ENCODE peak calls at places on chromosomes 16 and 17, in ten cellular contexts. A is transverse colon, Y is stomach, H is K562, U is suprapubic skin, M is H1, E is GM23338, N is endothelial cell of umbilical vein, X is sigmoid colon, S is spleen. O is an unnamed sample.

GRCh38 chr17:81558941-81559806 is 7.0 kb upstream of the FAAP100 start:
- DNase-seq in X (no peak), A (no peak), N (no peak), Y (no peak), H (no peak), S (no peak), M (no peak), E (peak), U (no peak), O (no peak)

GRCh38 chr16:78584991-78585390 is 485.5 kb downstream of the WWOX start:
- DNase-seq in U (no peak), N (no peak), A (no peak), Y (no peak), M (no peak), E (no peak), H (no peak), X (no peak), S (no peak), O (no peak)

GRCh38 chr17:57941384-57942370 is 13.5 kb downstream of the CUEDC1 start:
- DNase-seq in S (no peak), A (no peak), H (no peak), X (peak), E (no peak), N (no peak), Y (no peak), M (no peak), U (no peak), O (no peak)

GRCh38 chr16:35197656-35198055 is 1738.2 kb downstream of the TP53TG3F start:
- DNase-seq in E (no peak), U (no peak), X (no peak), M (no peak), A (no peak), S (peak), H (no peak), N (no peak), Y (no peak), O (no peak)

GRCh38 chr17:40443988-40444899 is 994 bp downstream of the IGFBP4 start:
- DNase-seq in E (peak), U (no peak), A (peak), M (peak), H (no peak), Y (no peak), S (no peak), N (peak), X (no peak), O (no peak)

GRCh38 chr16:54336805-54337204 is 50.2 kb upstream of the IRX3 start:
- DNase-seq in X (no peak), H (no peak), N (no peak), U (no peak), E (no peak), A (no peak), M (no peak), Y (no peak), S (no peak), O (no peak)

GRCh38 chr16:67936124-67936875 is at the start of gene PSMB10:
- DNase-seq in E (peak), Y (peak), A (no peak), S (peak), M (peak), X (peak), N (peak), U (peak), H (peak), O (no peak)

GRCh38 chr16:84979516-84979915 is 31.8 kb downstream of the ZDHHC7 start:
- DNase-seq in X (no peak), U (no peak), M (no peak), Y (no peak), S (no peak), A (no peak), H (no peak), N (no peak), E (no peak), O (no peak)

GRCh38 chr17:70661342-70662222 is 492.2 kb downstream of the KCNJ2 start:
- DNase-seq in M (no peak), S (no peak), N (no peak), Y (no peak), H (no peak), U (no peak), X (no peak), E (no peak), A (peak), O (no peak)

GRCh38 chr16:83953796-83954576 is 946 bp downstream of the OSGIN1 start:
- DNase-seq in U (no peak), H (peak), N (peak), S (no peak), M (no peak), Y (no peak), X (no peak), A (no peak), E (peak), O (no peak)

DNA sequence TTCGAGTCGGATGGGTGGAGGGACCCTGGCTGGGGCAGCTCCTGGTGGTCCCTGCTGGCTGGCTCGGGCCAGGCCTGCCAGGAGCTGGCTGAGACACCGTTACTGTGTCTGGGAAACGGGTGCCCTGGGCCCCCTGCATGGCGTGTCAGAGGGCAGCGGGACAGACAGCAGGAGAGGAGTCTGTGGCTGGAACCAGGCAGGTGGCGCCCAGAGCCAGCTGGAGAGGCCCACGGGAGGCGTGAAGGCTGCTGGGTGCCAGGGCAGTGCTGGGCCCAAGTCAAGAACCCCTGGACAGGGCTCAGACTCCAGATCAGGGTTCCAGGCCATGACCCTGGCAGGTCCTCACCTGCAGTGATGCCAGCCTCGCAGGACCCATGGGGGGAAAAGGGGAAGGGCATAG is 16.6 kb downstream of the SOX8 start:
- DNase-seq in A (no peak), M (no peak), N (no peak), X (no peak), Y (no peak), U (no peak), S (no peak), H (no peak), E (no peak), O (no peak)
- H3K27ac ChIP-seq in A (no peak), M (no peak), N (no peak), X (no peak), Y (no peak), U (no peak), S (peak), H (no peak), E (no peak), O (peak)

DNA sequence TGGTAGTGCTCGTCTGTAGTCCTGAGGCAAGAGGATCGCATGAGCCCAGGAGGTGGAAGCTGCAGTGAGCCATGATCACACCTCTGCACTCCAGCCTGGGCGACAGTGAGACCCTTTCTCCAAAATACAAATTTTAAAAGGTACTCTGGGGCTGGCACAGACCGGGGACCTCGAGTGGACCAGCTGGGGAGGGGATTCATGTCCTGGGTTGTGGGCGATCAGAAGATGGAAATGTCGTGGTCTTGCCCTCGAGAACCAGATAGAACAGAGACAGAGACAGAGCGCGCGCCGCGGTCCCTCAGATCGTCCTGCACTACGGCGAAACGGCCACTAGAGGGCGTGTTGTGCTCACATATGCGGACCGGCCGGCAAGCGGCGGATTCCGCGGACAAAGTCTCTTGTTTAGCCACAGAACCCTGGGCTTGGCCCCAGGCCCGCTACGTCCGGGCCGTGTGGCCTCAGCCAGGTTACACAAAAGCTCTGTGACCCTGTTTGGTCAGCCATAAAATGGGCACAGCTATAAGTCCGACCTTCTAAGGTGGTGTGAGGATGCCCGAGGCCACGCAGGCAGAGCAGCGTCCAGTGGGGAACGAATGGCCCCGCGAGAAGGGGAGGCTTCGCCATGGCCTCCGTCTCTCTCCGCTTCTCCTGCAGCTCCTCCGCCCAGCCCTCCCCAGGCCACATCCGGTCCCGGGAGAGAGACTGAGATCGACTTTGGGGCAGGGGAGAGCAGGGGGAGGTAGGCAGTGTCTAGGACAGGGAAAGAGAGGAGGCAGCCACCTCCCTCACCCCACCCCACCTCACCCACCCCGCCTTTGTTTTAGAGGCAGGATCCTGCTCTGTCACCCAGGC is 14.6 kb upstream of the SBK1 start:
- DNase-seq in M (peak), E (peak), Y (peak), A (peak), H (peak), X (peak), U (peak), S (peak), N (peak), O (peak)
- TF ChIP-seq POLR2AphosphoS5 in M (peak), E (peak), Y (peak), A (no peak), H (no peak), X (no peak), U (no peak), S (peak), N (no peak), O (no peak)

GRCh38 chr16:69033550-69033949 is 71.9 kb upstream of the HAS3 start:
- DNase-seq in M (no peak), Y (no peak), N (no peak), A (no peak), U (no peak), X (no peak), S (no peak), H (no peak), E (no peak), O (no peak)

GRCh38 chr16:69035375-69035774 is 70.1 kb upstream of the HAS3 start:
- DNase-seq in N (no peak), S (no peak), Y (no peak), M (no peak), U (no peak), H (no peak), A (no peak), E (no peak), X (no peak), O (no peak)

GRCh38 chr16:69037373-69038160 is 67.9 kb upstream of the HAS3 start:
- DNase-seq in Y (peak), H (no peak), E (no peak), U (no peak), M (no peak), N (no peak), A (no peak), X (peak), S (no peak), O (no peak)

GRCh38 chr16:69039333-69039941 is 66.0 kb upstream of the HAS3 start:
- DNase-seq in X (peak), N (peak), S (no peak), H (no peak), U (no peak), Y (no peak), E (no peak), A (no peak), M (no peak), O (no peak)

DNA sequence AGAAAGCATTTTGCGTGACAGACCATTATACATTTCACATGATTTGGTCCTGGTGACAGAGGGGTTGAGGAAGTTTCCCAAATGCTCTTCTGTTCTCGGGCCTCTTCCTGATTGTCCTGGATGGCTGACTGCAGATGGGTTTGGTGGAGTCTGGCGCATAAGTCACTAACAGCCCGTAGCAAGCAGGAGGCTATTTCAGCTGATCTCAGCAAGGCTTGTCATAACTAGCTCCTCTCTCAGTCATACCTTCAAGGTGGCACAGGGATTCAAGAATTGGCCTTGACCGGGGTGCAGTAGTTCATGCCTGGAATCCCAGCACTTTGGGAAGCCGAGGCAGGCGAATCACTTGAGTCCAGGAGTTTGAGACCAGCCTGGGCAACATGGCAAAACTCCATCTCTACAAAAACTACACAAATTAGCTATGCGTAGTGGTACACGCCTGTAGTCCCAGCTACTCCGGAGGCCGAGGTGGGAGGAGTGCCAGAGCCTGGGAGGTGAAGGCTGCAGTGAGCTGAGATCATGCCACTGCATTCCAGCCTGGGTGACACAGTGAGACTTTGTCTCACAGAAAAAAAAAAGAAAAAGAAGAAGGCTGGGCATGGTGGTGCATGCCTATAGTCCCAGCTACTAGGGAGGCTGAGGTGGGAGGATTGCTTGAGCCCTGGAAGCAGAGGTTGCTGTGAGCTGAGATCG is 68.9 kb upstream of the HAS3 start:
- DNase-seq in M (no peak), A (no peak), H (no peak), U (no peak), Y (no peak), N (no peak), X (peak), E (no peak), S (no peak), O (no peak)
- H3K27ac ChIP-seq in M (no peak), A (no peak), H (no peak), U (no peak), Y (no peak), N (no peak), X (no peak), E (peak), S (no peak), O (no peak)

DNA sequence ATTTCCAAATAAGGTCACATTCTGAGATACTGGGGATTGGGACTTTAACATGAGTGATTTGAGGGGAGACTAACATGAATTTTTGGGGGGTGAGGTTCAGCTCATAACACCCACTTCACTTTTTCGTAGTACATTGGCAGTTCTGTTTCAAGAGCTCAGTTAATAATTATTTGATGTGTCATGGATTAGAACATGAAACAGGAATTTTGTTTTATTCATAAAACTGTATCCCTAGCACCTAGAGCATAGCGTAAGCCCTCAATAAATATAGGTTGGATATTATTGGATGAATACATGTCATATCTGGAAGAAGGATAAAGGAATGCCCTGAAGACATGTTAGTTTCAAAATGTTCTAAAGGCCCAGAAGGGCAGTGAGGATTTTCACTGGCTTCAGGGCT is 119.8 kb downstream of the PRKCA start:
- DNase-seq in A (no peak), Y (no peak), E (no peak), U (no peak), N (no peak), X (no peak), M (no peak), H (no peak), S (no peak), O (no peak)
- TF ChIP-seq POLR2AphosphoS5 in A (no peak), Y (no peak), E (no peak), U (no peak), N (no peak), X (no peak), M (no peak), H (no peak), S (no peak), O (no peak)

GRCh38 chr17:4444782-4445473 is 11.2 kb downstream of the SPNS3 start:
- DNase-seq in M (no peak), H (no peak), Y (peak), N (no peak), X (no peak), A (peak), U (no peak), S (no peak), E (no peak), O (peak)
- H3K27ac ChIP-seq in M (no peak), H (no peak), Y (no peak), N (no peak), X (no peak), A (no peak), U (no peak), S (peak), E (no peak), O (no peak)

DNA sequence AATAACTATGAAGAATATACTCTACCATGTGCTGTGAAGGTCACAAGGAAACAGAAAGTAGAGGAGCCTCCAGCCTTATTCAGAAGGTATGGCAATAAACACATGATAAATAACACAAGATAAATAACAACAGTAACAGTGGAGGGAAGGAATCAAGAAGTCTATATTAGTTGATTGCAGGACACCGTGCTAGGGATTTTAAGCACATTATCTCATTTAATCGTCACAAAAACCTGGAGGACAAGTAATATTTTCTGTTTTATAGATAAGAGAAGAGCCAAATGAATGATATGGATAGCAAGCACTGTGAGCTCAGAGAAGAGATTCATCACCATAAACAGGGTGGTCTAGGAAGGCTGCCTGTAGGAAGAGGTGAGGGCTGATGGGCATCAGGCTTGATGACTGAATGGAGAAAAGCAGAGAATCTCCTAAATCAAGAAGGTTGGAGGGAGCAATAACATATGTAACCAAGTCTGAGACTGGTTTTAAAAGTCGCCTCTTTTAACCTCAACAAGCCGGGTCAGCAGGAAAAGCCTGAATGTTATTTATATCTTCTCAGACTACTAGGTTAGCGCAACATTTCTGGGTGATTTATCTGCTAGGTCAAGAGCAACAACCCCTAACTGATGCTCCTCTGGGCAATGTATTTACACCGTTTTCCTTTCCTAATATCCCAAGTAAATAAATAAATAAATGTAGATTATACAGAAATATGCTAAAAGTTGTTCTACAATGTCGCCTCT is 8.3 kb downstream of the TOM1L2 start:
- DNase-seq in X (no peak), Y (no peak), M (no peak), E (no peak), N (no peak), H (no peak), A (no peak), S (no peak), U (no peak), O (no peak)
- TF ChIP-seq POLR2AphosphoS5 in X (no peak), Y (no peak), M (no peak), E (no peak), N (no peak), H (no peak), A (no peak), S (no peak), U (no peak), O (no peak)

GRCh38 chr16:30067584-30067916 is 2.0 kb downstream of the ALDOA start:
- DNase-seq in Y (no peak), S (no peak), N (no peak), E (no peak), U (no peak), M (no peak), H (no peak), X (no peak), A (no peak), O (no peak)
- H3K27ac ChIP-seq in Y (peak), S (peak), N (no peak), E (peak), U (no peak), M (no peak), H (peak), X (peak), A (peak), O (peak)

DNA sequence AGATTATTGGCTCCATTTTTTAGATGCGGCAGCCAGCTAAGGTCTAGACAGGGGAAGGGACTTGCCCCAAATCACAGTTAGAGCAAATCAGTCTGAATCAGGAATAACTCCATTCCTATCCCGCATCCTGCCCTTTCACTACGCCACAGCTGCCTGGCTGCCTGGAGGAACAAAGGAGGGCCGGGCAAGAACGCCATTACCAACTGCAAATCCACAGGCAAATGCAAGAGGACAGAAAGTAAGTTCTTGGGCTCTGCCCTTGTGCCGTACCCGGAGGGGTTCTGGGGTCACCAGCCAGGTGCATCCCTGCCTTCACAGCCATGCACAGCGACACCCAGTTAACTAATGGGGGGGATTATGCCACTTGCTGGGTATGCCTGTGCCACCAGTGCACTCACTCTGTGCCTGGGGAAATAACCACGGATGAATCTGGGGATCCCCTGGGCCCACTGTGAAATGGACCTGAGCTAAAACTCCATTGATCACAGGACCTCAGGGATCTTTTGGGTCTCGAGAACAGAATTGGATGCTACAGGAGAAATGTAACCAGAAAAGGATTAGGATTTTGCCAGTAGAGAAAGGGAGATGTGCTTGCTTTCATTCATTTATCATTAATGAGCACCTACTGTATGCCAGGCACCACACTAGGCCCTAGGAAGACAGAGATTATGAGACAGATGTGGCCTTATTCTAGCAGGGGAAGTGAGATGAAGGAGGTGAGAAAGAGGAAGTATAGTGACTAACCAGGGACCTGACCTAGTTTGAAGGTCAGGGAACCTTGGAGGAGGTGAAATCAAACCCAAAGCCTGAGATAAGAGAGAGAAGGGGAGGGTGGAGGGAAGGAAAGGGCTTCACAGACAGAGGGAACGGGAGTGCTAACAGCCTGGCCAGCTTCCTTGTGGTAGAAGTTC is 17.7 kb downstream of the BCL7C start:
- DNase-seq in M (no peak), N (no peak), S (no peak), A (peak), E (peak), X (no peak), U (no peak), Y (no peak), H (no peak), O (no peak)
- TF ChIP-seq POLR2AphosphoS5 in M (no peak), N (no peak), S (no peak), A (no peak), E (no peak), X (no peak), U (no peak), Y (peak), H (peak), O (no peak)